ENCODE peak calls at places on chromosome 4, in five cellular contexts. M is A549, F is HAP-1, R is gastrocnemius medialis, U is lung. Z is an unnamed sample.

GRCh38 chr4:138765442-138765841 is 250.1 kb upstream of the NOCT start:
- DNase-seq in M (no peak), F (no peak), R (no peak), U (no peak), Z (no peak)

GRCh38 chr4:71184195-71184781 is 154.5 kb upstream of the SLC4A4 start:
- DNase-seq in M (peak; percentile 35), F (peak; percentile 76), R (no peak), U (peak; percentile 41), Z (peak; percentile 15)

GRCh38 chr4:173301518-173302201 is 32.5 kb downstream of the HMGB2 start:
- DNase-seq in M (no peak), F (no peak), R (no peak), U (no peak), Z (no peak)

GRCh38 chr4:173958445-173958844 is 325.0 kb downstream of the FBXO8 start:
- DNase-seq in M (no peak), F (no peak), R (no peak), U (no peak), Z (no peak)

GRCh38 chr4:53744446-53745160 is 153.3 kb upstream of the LNX1 start:
- DNase-seq in M (no peak), F (no peak), R (no peak), U (no peak), Z (no peak)

GRCh38 chr4:64271601-64272081 is 137.6 kb downstream of the TECRL start:
- DNase-seq in M (peak; percentile 2), F (no peak), R (no peak), U (no peak), Z (no peak)

GRCh38 chr4:167185465-167185864 is 48.8 kb downstream of the SPOCK3 start:
- DNase-seq in M (no peak), F (no peak), R (no peak), U (no peak), Z (no peak)

GRCh38 chr4:88275516-88275915 is 8.8 kb downstream of the PPM1K start:
- DNase-seq in M (no peak), F (no peak), R (no peak), U (no peak), Z (no peak)

GRCh38 chr4:3529363-3529762 is 2.9 kb downstream of the LRPAP1 start:
- DNase-seq in M (no peak), F (no peak), R (no peak), U (peak; percentile 55), Z (no peak)

GRCh38 chr4:169621754-169622481 is 1.5 kb downstream of the CLCN3 start:
- DNase-seq in M (peak; percentile 2), F (peak; percentile 21), R (no peak), U (no peak), Z (peak; percentile 38)

DNA sequence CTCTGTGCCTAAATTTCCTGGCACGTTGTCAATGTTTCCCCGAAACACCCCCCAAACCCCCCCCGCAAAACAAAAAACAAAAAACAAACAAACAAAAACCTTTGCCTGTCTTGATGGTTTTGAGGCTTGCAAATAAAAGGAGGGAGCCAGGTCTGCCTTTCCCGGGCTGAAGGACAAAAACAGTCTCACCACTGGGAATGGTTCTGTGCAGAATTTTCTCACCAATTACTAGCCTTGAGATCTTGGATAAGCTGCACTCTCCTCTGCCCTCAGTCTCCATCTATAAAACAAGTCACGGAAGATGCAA is 15.5 kb downstream of the NKX3-2 start:
- DNase-seq in M (no peak), F (no peak), R (no peak), U (no peak), Z (no peak)
- H3K4me1 ChIP-seq in M (no peaks in the 10 kb centered on the region), F (no peaks in the 10 kb centered on the region), R (no peaks in the 10 kb centered on the region), U (no peaks in the 10 kb centered on the region), Z (no peaks in the 10 kb centered on the region)

DNA sequence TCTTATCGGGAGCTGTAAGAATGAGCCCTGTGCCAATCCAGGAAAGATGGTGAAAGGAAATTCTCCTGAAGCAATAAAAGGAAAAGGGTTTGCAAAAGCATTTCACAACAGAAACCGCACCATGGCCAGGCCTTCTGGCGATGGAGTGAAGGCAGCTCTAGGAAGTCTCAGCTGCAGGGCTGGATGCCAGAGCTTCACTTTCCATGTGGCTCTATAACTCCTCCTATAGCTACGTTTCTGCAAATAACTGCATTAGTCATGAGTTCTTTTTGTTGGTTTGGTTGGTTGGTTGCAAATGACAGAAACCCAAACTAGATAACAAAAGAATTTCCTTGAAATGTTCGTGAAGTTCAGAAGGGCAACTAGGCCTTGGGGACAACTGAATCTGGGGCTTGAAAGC is 84.6 kb downstream of the RELL1 start:
- DNase-seq in M (no peak), F (no peak), R (no peak), U (no peak), Z (peak; percentile 88)
- H3K4me1 ChIP-seq in M (peaks cover 10% of the 10 kb centered on the region), F (peaks cover 10% of the 10 kb centered on the region), R (no peaks in the 10 kb centered on the region), U (no peaks in the 10 kb centered on the region), Z (peaks cover 9% of the 10 kb centered on the region)

DNA sequence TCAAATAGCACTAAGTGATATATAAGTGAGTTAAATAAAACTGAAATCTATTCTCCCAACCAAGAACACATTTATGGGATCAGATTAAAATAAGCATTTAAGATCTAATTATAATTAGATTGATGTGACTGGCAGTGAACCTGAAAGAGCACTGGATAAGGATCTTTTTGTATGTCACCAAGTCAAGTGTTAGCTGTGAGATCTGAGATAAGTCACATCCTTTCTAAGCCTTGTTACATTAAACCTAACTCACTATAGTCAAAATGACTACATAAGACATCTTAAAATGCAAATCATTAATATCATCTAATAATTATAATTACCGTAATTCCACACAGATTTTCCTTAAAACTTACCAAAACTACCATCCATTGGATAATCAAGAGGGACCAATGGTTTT is 1.6 kb downstream of the CCNA2 start:
- DNase-seq in M (no peak), F (no peak), R (no peak), U (no peak), Z (no peak)
- H3K4me1 ChIP-seq in M (peaks cover 28% of the 10 kb centered on the region), F (peaks cover 22% of the 10 kb centered on the region), R (peaks cover 17% of the 10 kb centered on the region), U (no peaks in the 10 kb centered on the region), Z (peaks cover 18% of the 10 kb centered on the region)

DNA sequence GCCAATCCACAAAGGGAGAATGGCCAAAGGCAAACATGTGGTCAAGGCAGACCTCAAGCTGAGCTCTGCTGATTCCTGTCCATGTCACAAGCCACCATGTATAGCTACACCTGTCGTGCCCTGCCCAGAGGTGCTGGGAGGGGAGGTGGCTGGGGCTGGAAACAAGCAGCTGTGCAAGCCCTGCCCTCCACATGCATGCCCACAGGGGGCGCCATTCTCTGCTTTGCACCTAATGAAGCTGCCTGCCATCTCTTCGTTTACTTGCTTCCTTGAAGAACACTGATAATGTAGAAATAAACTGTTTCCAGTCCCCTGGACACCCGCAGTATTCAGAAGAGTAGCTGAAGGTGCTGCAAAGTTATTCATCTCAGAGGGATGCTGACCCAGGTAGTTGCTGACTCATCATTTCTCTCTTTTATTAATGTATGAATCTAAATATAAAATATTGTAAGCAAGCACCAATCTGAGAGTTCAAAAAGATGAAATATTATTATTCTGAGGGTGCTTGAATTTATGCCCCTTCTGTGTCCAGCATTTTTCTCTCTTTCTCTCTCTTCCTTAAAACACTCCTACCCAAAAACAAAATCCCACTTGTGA is 278.6 kb downstream of the ADGRA3 start:
- DNase-seq in M (no peak), F (peak; percentile 16), R (no peak), U (no peak), Z (no peak)
- H3K4me1 ChIP-seq in M (no peaks in the 10 kb centered on the region), F (no peaks in the 10 kb centered on the region), R (no peaks in the 10 kb centered on the region), U (no peaks in the 10 kb centered on the region), Z (no peaks in the 10 kb centered on the region)

GRCh38 chr4:48668254-48669017 is 111.6 kb downstream of the FRYL start:
- DNase-seq in M (no peak), F (no peak), R (no peak), U (no peak), Z (no peak)

GRCh38 chr4:48667148-48667547 is 112.9 kb downstream of the FRYL start:
- DNase-seq in M (no peak), F (no peak), R (no peak), U (no peak), Z (no peak)

GRCh38 chr4:48665555-48666186 is 114.4 kb downstream of the FRYL start:
- DNase-seq in M (no peak), F (no peak), R (no peak), U (no peak), Z (peak; percentile 71)

GRCh38 chr4:48669086-48669485 is 111.0 kb downstream of the FRYL start:
- DNase-seq in M (no peak), F (no peak), R (no peak), U (no peak), Z (no peak)

GRCh38 chr4:48664938-48665337 is 115.1 kb downstream of the FRYL start:
- DNase-seq in M (no peak), F (no peak), R (no peak), U (no peak), Z (no peak)
- H3K4me1 ChIP-seq in M (no peaks in the 10 kb centered on the region), F (no peaks in the 10 kb centered on the region), R (peaks cover 37% of the 10 kb centered on the region), U (peaks cover 23% of the 10 kb centered on the region), Z (peaks cover 21% of the 10 kb centered on the region)

DNA sequence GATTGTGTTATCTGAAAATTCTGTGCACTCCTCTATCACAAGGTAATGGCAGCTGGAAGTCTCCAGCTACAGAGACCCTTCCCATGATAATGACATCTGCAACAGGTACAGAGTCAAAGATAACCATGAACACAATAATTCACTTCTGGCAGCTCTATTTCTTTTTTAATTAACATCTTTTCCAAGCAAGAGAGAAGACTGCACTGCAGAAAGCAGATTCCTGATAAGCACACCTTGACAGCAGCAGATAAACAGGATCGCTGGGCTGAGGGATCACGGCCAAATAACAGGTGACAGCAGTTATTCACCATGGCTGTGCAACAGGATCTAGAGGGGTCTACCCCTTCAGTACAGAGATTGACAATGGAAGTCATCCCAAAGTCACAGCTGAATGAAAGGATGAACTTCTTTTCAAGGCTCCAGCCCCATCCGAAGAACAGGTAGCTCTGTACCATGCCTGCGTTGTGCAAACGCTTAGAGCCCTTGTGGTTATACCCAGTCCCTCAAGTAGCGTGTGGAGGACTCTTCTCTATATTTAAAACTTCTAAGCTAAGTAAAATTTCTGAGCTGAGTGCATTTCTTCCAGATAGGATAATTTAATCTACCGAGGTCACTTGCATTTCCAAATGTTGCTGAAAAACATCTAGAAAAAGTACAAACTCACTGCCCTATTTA is 66.7 kb downstream of the DCHS2 start:
- DNase-seq in M (no peak), F (no peak), R (no peak), U (no peak), Z (no peak)
- H3K4me1 ChIP-seq in M (no peaks in the 10 kb centered on the region), F (no peaks in the 10 kb centered on the region), R (no peaks in the 10 kb centered on the region), U (no peaks in the 10 kb centered on the region), Z (no peaks in the 10 kb centered on the region)

GRCh38 chr4:771464-771863 is 54.5 kb downstream of the CPLX1 start:
- DNase-seq in M (no peak), F (no peak), R (no peak), U (no peak), Z (no peak)

GRCh38 chr4:770022-770421 is 55.9 kb downstream of the CPLX1 start:
- DNase-seq in M (no peak), F (no peak), R (no peak), U (no peak), Z (no peak)

GRCh38 chr4:768995-769394 is 56.9 kb downstream of the CPLX1 start:
- DNase-seq in M (no peak), F (no peak), R (no peak), U (no peak), Z (no peak)

GRCh38 chr4:768076-768475 is 57.9 kb downstream of the CPLX1 start:
- DNase-seq in M (no peak), F (no peak), R (no peak), U (no peak), Z (no peak)

GRCh38 chr4:769511-769910 is 56.4 kb downstream of the CPLX1 start:
- DNase-seq in M (no peak), F (no peak), R (no peak), U (no peak), Z (no peak)
- H3K4me1 ChIP-seq in M (peaks cover 6% of the 10 kb centered on the region), F (peaks cover 4% of the 10 kb centered on the region), R (peaks cover 25% of the 10 kb centered on the region), U (peaks cover 5% of the 10 kb centered on the region), Z (no peaks in the 10 kb centered on the region)

DNA sequence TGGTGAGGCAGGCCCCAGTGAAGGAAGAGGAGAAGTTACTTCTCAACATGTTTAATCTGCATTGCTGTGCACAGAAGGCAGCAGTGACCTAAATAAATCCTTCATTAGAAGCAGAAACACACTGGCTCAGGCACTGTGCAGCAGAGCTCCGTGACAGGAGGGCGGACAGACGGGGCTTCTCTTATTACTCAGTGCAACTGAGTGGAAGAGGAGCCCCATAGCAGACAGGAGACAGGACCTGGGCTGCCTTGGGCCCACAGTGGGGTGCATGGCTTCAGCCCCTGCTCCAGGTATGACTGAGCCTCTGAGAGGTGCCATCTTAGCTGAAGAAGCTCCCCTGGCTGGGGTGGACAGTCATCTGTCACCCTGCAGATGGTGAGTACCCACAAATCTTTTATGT is 20.1 kb downstream of the HS3ST1 start:
- DNase-seq in M (no peak), F (no peak), R (no peak), U (no peak), Z (no peak)
- H3K4me1 ChIP-seq in M (no peaks in the 10 kb centered on the region), F (no peaks in the 10 kb centered on the region), R (no peaks in the 10 kb centered on the region), U (no peaks in the 10 kb centered on the region), Z (no peaks in the 10 kb centered on the region)